ENCODE peak calls at places on chromosomes 1 and 21, in seven cellular contexts. W, G, O, E, F, C and I are unnamed samples.

GRCh38 chr1:84698151-84698651 is 7.9 kb upstream of the SSX2IP start:
- DNase-seq in F (peak), G (peak), W (peak), O (no peak), E (no peak), C (peak), I (peak)

GRCh38 chr1:25566730-25567341 is 23.4 kb downstream of the LDLRAP1 start:
- DNase-seq in G (no peak), C (peak), E (peak), O (no peak), W (peak), F (peak), I (no peak)

GRCh38 chr1:207063014-207063413 is 9.9 kb downstream of the PFKFB2 start:
- DNase-seq in G (no peak), F (no peak), C (no peak), O (no peak), E (no peak), W (no peak), I (no peak)

GRCh38 chr21:44748621-44749020 is 37.2 kb upstream of the TSPEAR start:
- DNase-seq in G (no peak), W (no peak), E (no peak), O (no peak), C (no peak), F (no peak), I (no peak)

GRCh38 chr1:93079685-93080141 is 630 bp downstream of the MTF2 start:
- DNase-seq in W (no peak), F (peak), O (no peak), C (no peak), E (no peak), G (no peak), I (peak)

GRCh38 chr1:111334169-111334568 is 43.5 kb downstream of the CHIA start:
- DNase-seq in W (peak), O (peak), F (peak), C (peak), G (peak), E (peak), I (peak)

GRCh38 chr1:226711976-226712778 is 26.9 kb downstream of the ITPKB start:
- DNase-seq in G (no peak), O (peak), F (no peak), E (peak), C (no peak), W (no peak), I (no peak)

GRCh38 chr1:113976609-113977278 is 2.5 kb upstream of the OLFML3 start:
- DNase-seq in G (peak), O (no peak), E (no peak), W (peak), C (peak), F (peak), I (no peak)

GRCh38 chr21:44618909-44619308 is 7.0 kb downstream of the KRTAP10-8 start:
- DNase-seq in W (no peak), F (no peak), O (peak), G (no peak), C (no peak), E (peak), I (no peak)

GRCh38 chr1:10724948-10725852 is 71.2 kb downstream of the CASZ1 start:
- DNase-seq in E (no peak), F (no peak), O (no peak), W (peak), G (no peak), C (peak), I (no peak)

GRCh38 chr1:148354909-148355308 is 128.2 kb downstream of the PPIAL4G start:
- DNase-seq in C (no peak), W (no peak), F (no peak), O (no peak), E (no peak), G (no peak), I (no peak)

GRCh38 chr1:150619576-150620509 is 9.6 kb downstream of the ENSA start:
- DNase-seq in W (peak), E (no peak), F (peak), O (no peak), G (no peak), C (peak), I (peak)

GRCh38 chr1:196209265-196209664 is 399.0 kb downstream of the KCNT2 start:
- DNase-seq in C (peak), E (no peak), O (no peak), W (peak), G (no peak), F (no peak), I (no peak)

GRCh38 chr1:28640766-28641165 is 2.1 kb downstream of the TAF12 start:
- DNase-seq in C (peak), O (no peak), G (peak), F (peak), W (no peak), E (peak), I (peak)

GRCh38 chr21:33383056-33383888 is 19.9 kb upstream of the IFNGR2 start:
- DNase-seq in E (peak), O (peak), W (peak), F (peak), G (no peak), C (peak), I (peak)

GRCh38 chr1:5873556-5873955 is 118.7 kb downstream of the NPHP4 start:
- DNase-seq in W (no peak), F (no peak), C (no peak), O (no peak), E (no peak), G (no peak), I (no peak)

GRCh38 chr1:45929257-45929687 is 125.9 kb downstream of the MAST2 start:
- DNase-seq in O (no peak), G (no peak), C (peak), F (peak), E (no peak), W (peak), I (peak)

GRCh38 chr1:91844862-91845528 is 41.0 kb downstream of the TGFBR3 start:
- DNase-seq in F (peak), W (peak), E (no peak), O (no peak), C (peak), G (no peak), I (peak)

GRCh38 chr1:241357366-241358305 is 631 bp upstream of the RGS7 start:
- DNase-seq in W (peak), F (peak), E (no peak), G (no peak), C (peak), O (no peak), I (peak)

GRCh38 chr21:38359835-38360234 is 103.0 kb downstream of the KCNJ15 start:
- DNase-seq in W (no peak), F (no peak), C (no peak), O (no peak), E (no peak), G (no peak), I (no peak)

GRCh38 chr21:34669149-34669879 is 520 bp downstream of the CLIC6 start:
- DNase-seq in C (no peak), W (no peak), O (no peak), E (no peak), G (no peak), F (no peak), I (peak)

GRCh38 chr1:145906954-145907755 is 2.7 kb downstream of the ITGA10 start:
- DNase-seq in E (no peak), C (peak), O (no peak), G (no peak), W (peak), F (no peak), I (no peak)

GRCh38 chr1:38786040-38786436 is 73.5 kb downstream of the RRAGC start:
- DNase-seq in E (no peak), W (no peak), C (no peak), G (no peak), F (no peak), O (no peak), I (peak)

GRCh38 chr1:199297901-199298300 is 659.1 kb downstream of the PTPRC start:
- DNase-seq in E (no peak), G (no peak), W (no peak), C (no peak), F (no peak), O (no peak), I (no peak)

GRCh38 chr1:21956720-21957552 is 19.8 kb upstream of the HSPG2 start:
- DNase-seq in F (peak), W (peak), E (peak), C (peak), O (no peak), G (no peak), I (peak)

GRCh38 chr1:12047120-12047876 is 15.8 kb upstream of the TNFRSF8 start:
- DNase-seq in W (peak), O (peak), G (no peak), F (no peak), C (peak), E (no peak), I (peak)

GRCh38 chr1:8428441-8428840 is 110.5 kb downstream of the SLC45A1 start:
- DNase-seq in C (no peak), O (no peak), F (no peak), E (no peak), G (no peak), W (no peak), I (no peak)

GRCh38 chr1:1358433-1359201 is at the start of gene MXRA8:
- DNase-seq in W (peak), G (no peak), O (no peak), F (peak), E (no peak), C (peak), I (no peak)

GRCh38 chr1:228782662-228783414 is 47.6 kb downstream of the RHOU start:
- DNase-seq in O (no peak), F (peak), E (no peak), C (peak), W (peak), G (no peak), I (peak)

GRCh38 chr1:61851849-61852692 is 109.8 kb downstream of the PATJ start:
- DNase-seq in W (peak), G (peak), E (no peak), C (peak), O (peak), F (peak), I (peak)

GRCh38 chr1:222928212-222928611 is 113.4 kb downstream of the DISP1 start:
- DNase-seq in C (peak), O (no peak), F (peak), W (peak), G (no peak), E (no peak), I (no peak)

GRCh38 chr1:24351918-24352637 is 32.9 kb downstream of the GRHL3 start:
- DNase-seq in E (peak), W (peak), G (no peak), F (peak), O (peak), C (peak), I (peak)

GRCh38 chr1:227938911-227939790 is 8.6 kb downstream of the WNT9A start:
- DNase-seq in C (no peak), F (no peak), G (no peak), E (no peak), O (no peak), W (no peak), I (no peak)

GRCh38 chr1:151710187-151710586 is 6.4 kb downstream of the CELF3 start:
- DNase-seq in E (no peak), O (peak), W (peak), G (no peak), C (peak), F (peak), I (peak)

GRCh38 chr1:151340870-151341754 is 5.9 kb downstream of the RFX5 start:
- DNase-seq in E (peak), W (peak), F (peak), G (peak), O (peak), C (peak), I (peak)